ENCODE peak calls at places on chromosomes 16 and 17, in ten cellular contexts. One of them, this sample, is unnamed.

GRCh38 chr16:9706217-9706616 is 476.0 kb downstream of the GRIN2A start:
- DNase-seq in HTR-8/SVneo: no peak
- DNase-seq in T-helper 1 cell: no peak
- DNase-seq in lower leg skin: no peak
- DNase-seq in endothelial cell of umbilical vein: no peak
- DNase-seq in PC-9: no peak
- DNase-seq in effector memory CD4-positive, alpha-beta T cell: no peak
- DNase-seq in fibroblast of mammary gland: peak
- DNase-seq in anterior cingulate cortex: no peak
- DNase-seq in HFF-Myc: no peak
- DNase-seq in this sample: no peak

GRCh38 chr17:79715318-79716182 is 15.2 kb upstream of the ENPP7 start:
- DNase-seq in HTR-8/SVneo: no peak
- DNase-seq in T-helper 1 cell: no peak
- DNase-seq in lower leg skin: no peak
- DNase-seq in endothelial cell of umbilical vein: no peak
- DNase-seq in PC-9: no peak
- DNase-seq in effector memory CD4-positive, alpha-beta T cell: no peak
- DNase-seq in fibroblast of mammary gland: no peak
- DNase-seq in anterior cingulate cortex: no peak
- DNase-seq in HFF-Myc: no peak
- DNase-seq in this sample: peak

GRCh38 chr17:56785396-56785795 is 48.3 kb downstream of the C17orf67 start:
- DNase-seq in HTR-8/SVneo: peak
- DNase-seq in T-helper 1 cell: no peak
- DNase-seq in lower leg skin: peak
- DNase-seq in endothelial cell of umbilical vein: no peak
- DNase-seq in PC-9: peak
- DNase-seq in effector memory CD4-positive, alpha-beta T cell: no peak
- DNase-seq in fibroblast of mammary gland: peak
- DNase-seq in anterior cingulate cortex: no peak
- DNase-seq in HFF-Myc: no peak
- DNase-seq in this sample: no peak

GRCh38 chr16:88999457-89000206 is 22.6 kb upstream of the CBFA2T3 start:
- DNase-seq in HTR-8/SVneo: no peak
- DNase-seq in T-helper 1 cell: no peak
- DNase-seq in lower leg skin: no peak
- DNase-seq in endothelial cell of umbilical vein: no peak
- DNase-seq in PC-9: no peak
- DNase-seq in effector memory CD4-positive, alpha-beta T cell: no peak
- DNase-seq in fibroblast of mammary gland: peak
- DNase-seq in anterior cingulate cortex: no peak
- DNase-seq in HFF-Myc: no peak
- DNase-seq in this sample: no peak

GRCh38 chr17:81601525-81602120 is 35.3 kb downstream of the NPLOC4 start:
- DNase-seq in HTR-8/SVneo: peak
- DNase-seq in T-helper 1 cell: peak
- DNase-seq in lower leg skin: no peak
- DNase-seq in endothelial cell of umbilical vein: peak
- DNase-seq in PC-9: peak
- DNase-seq in effector memory CD4-positive, alpha-beta T cell: peak
- DNase-seq in fibroblast of mammary gland: peak
- DNase-seq in anterior cingulate cortex: no peak
- DNase-seq in HFF-Myc: peak
- DNase-seq in this sample: peak

GRCh38 chr16:77696149-77696548 is 26.2 kb upstream of the NUDT7 start:
- DNase-seq in HTR-8/SVneo: no peak
- DNase-seq in T-helper 1 cell: no peak
- DNase-seq in lower leg skin: no peak
- DNase-seq in endothelial cell of umbilical vein: no peak
- DNase-seq in PC-9: no peak
- DNase-seq in effector memory CD4-positive, alpha-beta T cell: no peak
- DNase-seq in fibroblast of mammary gland: no peak
- DNase-seq in anterior cingulate cortex: no peak
- DNase-seq in HFF-Myc: no peak
- DNase-seq in this sample: no peak

GRCh38 chr16:24499193-24499814 is 40.1 kb upstream of the RBBP6 start:
- DNase-seq in HTR-8/SVneo: peak
- DNase-seq in T-helper 1 cell: no peak
- DNase-seq in lower leg skin: no peak
- DNase-seq in endothelial cell of umbilical vein: peak
- DNase-seq in PC-9: no peak
- DNase-seq in effector memory CD4-positive, alpha-beta T cell: no peak
- DNase-seq in fibroblast of mammary gland: peak
- DNase-seq in anterior cingulate cortex: peak
- DNase-seq in HFF-Myc: no peak
- DNase-seq in this sample: no peak

GRCh38 chr17:42459983-42460300 is 1.3 kb downstream of the ATP6V0A1 start:
- DNase-seq in HTR-8/SVneo: peak
- DNase-seq in T-helper 1 cell: no peak
- DNase-seq in lower leg skin: no peak
- DNase-seq in endothelial cell of umbilical vein: peak
- DNase-seq in PC-9: peak
- DNase-seq in effector memory CD4-positive, alpha-beta T cell: no peak
- DNase-seq in fibroblast of mammary gland: peak
- DNase-seq in anterior cingulate cortex: no peak
- DNase-seq in HFF-Myc: no peak
- DNase-seq in this sample: no peak

GRCh38 chr17:62966426-62967110 is 533 bp downstream of the TANC2 start:
- DNase-seq in HTR-8/SVneo: peak
- DNase-seq in T-helper 1 cell: no peak
- DNase-seq in lower leg skin: peak
- DNase-seq in endothelial cell of umbilical vein: peak
- DNase-seq in PC-9: peak
- DNase-seq in effector memory CD4-positive, alpha-beta T cell: no peak
- DNase-seq in fibroblast of mammary gland: peak
- DNase-seq in anterior cingulate cortex: no peak
- DNase-seq in HFF-Myc: no peak
- DNase-seq in this sample: peak

GRCh38 chr16:5870886-5871715 is 773.5 kb upstream of the EEF2KMT start:
- DNase-seq in HTR-8/SVneo: no peak
- DNase-seq in T-helper 1 cell: no peak
- DNase-seq in lower leg skin: peak
- DNase-seq in endothelial cell of umbilical vein: no peak
- DNase-seq in PC-9: no peak
- DNase-seq in effector memory CD4-positive, alpha-beta T cell: no peak
- DNase-seq in fibroblast of mammary gland: no peak
- DNase-seq in anterior cingulate cortex: no peak
- DNase-seq in HFF-Myc: no peak
- DNase-seq in this sample: no peak

GRCh38 chr17:4101127-4101798 is 41.6 kb downstream of the ZZEF1 start:
- DNase-seq in HTR-8/SVneo: no peak
- DNase-seq in T-helper 1 cell: no peak
- DNase-seq in lower leg skin: no peak
- DNase-seq in endothelial cell of umbilical vein: peak
- DNase-seq in PC-9: no peak
- DNase-seq in effector memory CD4-positive, alpha-beta T cell: no peak
- DNase-seq in fibroblast of mammary gland: no peak
- DNase-seq in anterior cingulate cortex: no peak
- DNase-seq in HFF-Myc: peak
- DNase-seq in this sample: no peak

GRCh38 chr17:37417852-37418251 is 11.2 kb downstream of the TADA2A start:
- DNase-seq in HTR-8/SVneo: no peak
- DNase-seq in T-helper 1 cell: no peak
- DNase-seq in lower leg skin: no peak
- DNase-seq in endothelial cell of umbilical vein: no peak
- DNase-seq in PC-9: no peak
- DNase-seq in effector memory CD4-positive, alpha-beta T cell: no peak
- DNase-seq in fibroblast of mammary gland: peak
- DNase-seq in anterior cingulate cortex: no peak
- DNase-seq in HFF-Myc: no peak
- DNase-seq in this sample: no peak

GRCh38 chr17:48636177-48637018 is 10.2 kb upstream of the HOXB9 start:
- DNase-seq in HTR-8/SVneo: no peak
- DNase-seq in T-helper 1 cell: peak
- DNase-seq in lower leg skin: peak
- DNase-seq in endothelial cell of umbilical vein: peak
- DNase-seq in PC-9: peak
- DNase-seq in effector memory CD4-positive, alpha-beta T cell: peak
- DNase-seq in fibroblast of mammary gland: peak
- DNase-seq in anterior cingulate cortex: no peak
- DNase-seq in HFF-Myc: peak
- DNase-seq in this sample: peak

GRCh38 chr16:66878067-66878466 is 2.2 kb upstream of the PDP2 start:
- DNase-seq in HTR-8/SVneo: no peak
- DNase-seq in T-helper 1 cell: no peak
- DNase-seq in lower leg skin: no peak
- DNase-seq in endothelial cell of umbilical vein: no peak
- DNase-seq in PC-9: no peak
- DNase-seq in effector memory CD4-positive, alpha-beta T cell: no peak
- DNase-seq in fibroblast of mammary gland: peak
- DNase-seq in anterior cingulate cortex: no peak
- DNase-seq in HFF-Myc: no peak
- DNase-seq in this sample: no peak

GRCh38 chr17:41767324-41768042 is 19.0 kb downstream of the JUP start:
- DNase-seq in HTR-8/SVneo: no peak
- DNase-seq in T-helper 1 cell: no peak
- DNase-seq in lower leg skin: no peak
- DNase-seq in endothelial cell of umbilical vein: no peak
- DNase-seq in PC-9: no peak
- DNase-seq in effector memory CD4-positive, alpha-beta T cell: no peak
- DNase-seq in fibroblast of mammary gland: no peak
- DNase-seq in anterior cingulate cortex: no peak
- DNase-seq in HFF-Myc: no peak
- DNase-seq in this sample: no peak

GRCh38 chr16:29849505-29849904 is 13.5 kb downstream of the CDIPT start:
- DNase-seq in HTR-8/SVneo: no peak
- DNase-seq in T-helper 1 cell: no peak
- DNase-seq in lower leg skin: no peak
- DNase-seq in endothelial cell of umbilical vein: no peak
- DNase-seq in PC-9: no peak
- DNase-seq in effector memory CD4-positive, alpha-beta T cell: no peak
- DNase-seq in fibroblast of mammary gland: no peak
- DNase-seq in anterior cingulate cortex: peak
- DNase-seq in HFF-Myc: no peak
- DNase-seq in this sample: no peak

GRCh38 chr17:40026816-40027613 is 11.8 kb downstream of the CSF3 start:
- DNase-seq in HTR-8/SVneo: peak
- DNase-seq in T-helper 1 cell: peak
- DNase-seq in lower leg skin: peak
- DNase-seq in endothelial cell of umbilical vein: peak
- DNase-seq in PC-9: peak
- DNase-seq in effector memory CD4-positive, alpha-beta T cell: peak
- DNase-seq in fibroblast of mammary gland: peak
- DNase-seq in anterior cingulate cortex: peak
- DNase-seq in HFF-Myc: peak
- DNase-seq in this sample: peak

GRCh38 chr17:19248923-19249574 is 11.9 kb downstream of the EPN2 start:
- DNase-seq in HTR-8/SVneo: no peak
- DNase-seq in T-helper 1 cell: no peak
- DNase-seq in lower leg skin: no peak
- DNase-seq in endothelial cell of umbilical vein: peak
- DNase-seq in PC-9: peak
- DNase-seq in effector memory CD4-positive, alpha-beta T cell: no peak
- DNase-seq in fibroblast of mammary gland: peak
- DNase-seq in anterior cingulate cortex: peak
- DNase-seq in HFF-Myc: peak
- DNase-seq in this sample: peak

GRCh38 chr17:36938566-36939058 is 1.3 kb downstream of the LHX1 start:
- DNase-seq in HTR-8/SVneo: no peak
- DNase-seq in T-helper 1 cell: no peak
- DNase-seq in lower leg skin: peak
- DNase-seq in endothelial cell of umbilical vein: no peak
- DNase-seq in PC-9: no peak
- DNase-seq in effector memory CD4-positive, alpha-beta T cell: no peak
- DNase-seq in fibroblast of mammary gland: no peak
- DNase-seq in anterior cingulate cortex: no peak
- DNase-seq in HFF-Myc: no peak
- DNase-seq in this sample: no peak

GRCh38 chr17:9247401-9247938 is 226.2 kb downstream of the NTN1 start:
- DNase-seq in HTR-8/SVneo: no peak
- DNase-seq in T-helper 1 cell: no peak
- DNase-seq in lower leg skin: no peak
- DNase-seq in endothelial cell of umbilical vein: no peak
- DNase-seq in PC-9: no peak
- DNase-seq in effector memory CD4-positive, alpha-beta T cell: no peak
- DNase-seq in fibroblast of mammary gland: no peak
- DNase-seq in anterior cingulate cortex: peak
- DNase-seq in HFF-Myc: no peak
- DNase-seq in this sample: no peak

GRCh38 chr16:79269211-79269863 is 331.2 kb downstream of the MAF start:
- DNase-seq in HTR-8/SVneo: no peak
- DNase-seq in T-helper 1 cell: no peak
- DNase-seq in lower leg skin: peak
- DNase-seq in endothelial cell of umbilical vein: no peak
- DNase-seq in PC-9: no peak
- DNase-seq in effector memory CD4-positive, alpha-beta T cell: no peak
- DNase-seq in fibroblast of mammary gland: no peak
- DNase-seq in anterior cingulate cortex: no peak
- DNase-seq in HFF-Myc: no peak
- DNase-seq in this sample: no peak

GRCh38 chr17:64694207-64694606 is 32.1 kb upstream of the SMURF2 start:
- DNase-seq in HTR-8/SVneo: no peak
- DNase-seq in T-helper 1 cell: no peak
- DNase-seq in lower leg skin: peak
- DNase-seq in endothelial cell of umbilical vein: peak
- DNase-seq in PC-9: peak
- DNase-seq in effector memory CD4-positive, alpha-beta T cell: no peak
- DNase-seq in fibroblast of mammary gland: peak
- DNase-seq in anterior cingulate cortex: no peak
- DNase-seq in HFF-Myc: no peak
- DNase-seq in this sample: peak

GRCh38 chr16:57824880-57825279 is 22.6 kb upstream of the KIFC3 start:
- DNase-seq in HTR-8/SVneo: no peak
- DNase-seq in T-helper 1 cell: no peak
- DNase-seq in lower leg skin: no peak
- DNase-seq in endothelial cell of umbilical vein: no peak
- DNase-seq in PC-9: peak
- DNase-seq in effector memory CD4-positive, alpha-beta T cell: no peak
- DNase-seq in fibroblast of mammary gland: no peak
- DNase-seq in anterior cingulate cortex: no peak
- DNase-seq in HFF-Myc: no peak
- DNase-seq in this sample: no peak

GRCh38 chr16:6926762-6927161 is 405.9 kb upstream of the RBFOX1 start:
- DNase-seq in HTR-8/SVneo: no peak
- DNase-seq in T-helper 1 cell: no peak
- DNase-seq in lower leg skin: no peak
- DNase-seq in endothelial cell of umbilical vein: no peak
- DNase-seq in PC-9: no peak
- DNase-seq in effector memory CD4-positive, alpha-beta T cell: no peak
- DNase-seq in fibroblast of mammary gland: no peak
- DNase-seq in anterior cingulate cortex: no peak
- DNase-seq in HFF-Myc: no peak
- DNase-seq in this sample: no peak

GRCh38 chr16:67562526-67562917 is at the start of gene CTCF:
- DNase-seq in HTR-8/SVneo: peak
- DNase-seq in T-helper 1 cell: peak
- DNase-seq in lower leg skin: peak
- DNase-seq in endothelial cell of umbilical vein: peak
- DNase-seq in PC-9: no peak
- DNase-seq in effector memory CD4-positive, alpha-beta T cell: peak
- DNase-seq in fibroblast of mammary gland: peak
- DNase-seq in anterior cingulate cortex: no peak
- DNase-seq in HFF-Myc: peak
- DNase-seq in this sample: peak

GRCh38 chr16:69064789-69065313 is 40.6 kb upstream of the HAS3 start:
- DNase-seq in HTR-8/SVneo: no peak
- DNase-seq in T-helper 1 cell: no peak
- DNase-seq in lower leg skin: no peak
- DNase-seq in endothelial cell of umbilical vein: no peak
- DNase-seq in PC-9: no peak
- DNase-seq in effector memory CD4-positive, alpha-beta T cell: no peak
- DNase-seq in fibroblast of mammary gland: no peak
- DNase-seq in anterior cingulate cortex: no peak
- DNase-seq in HFF-Myc: no peak
- DNase-seq in this sample: no peak

GRCh38 chr17:70829876-70830275 is 660.5 kb downstream of the KCNJ2 start:
- DNase-seq in HTR-8/SVneo: no peak
- DNase-seq in T-helper 1 cell: no peak
- DNase-seq in lower leg skin: no peak
- DNase-seq in endothelial cell of umbilical vein: no peak
- DNase-seq in PC-9: no peak
- DNase-seq in effector memory CD4-positive, alpha-beta T cell: no peak
- DNase-seq in fibroblast of mammary gland: no peak
- DNase-seq in anterior cingulate cortex: no peak
- DNase-seq in HFF-Myc: no peak
- DNase-seq in this sample: no peak

GRCh38 chr17:48582750-48583069 is 4.6 kb upstream of the HOXB4 start:
- DNase-seq in HTR-8/SVneo: no peak
- DNase-seq in T-helper 1 cell: no peak
- DNase-seq in lower leg skin: no peak
- DNase-seq in endothelial cell of umbilical vein: no peak
- DNase-seq in PC-9: no peak
- DNase-seq in effector memory CD4-positive, alpha-beta T cell: no peak
- DNase-seq in fibroblast of mammary gland: no peak
- DNase-seq in anterior cingulate cortex: no peak
- DNase-seq in HFF-Myc: no peak
- DNase-seq in this sample: no peak

This sample was measured in SJSA1.